ENCODE peak calls at places on chromosome 5, in six cellular contexts. One of them, this sample, is unnamed.

GRCh38 chr5:1753490-1753889 is 46.1 kb downstream of the MRPL36 start:
- DNase-seq in K562: no peak
- DNase-seq in HCT116: no peak
- DNase-seq in HepG2: no peak
- DNase-seq in GM12878: no peak
- DNase-seq in H1: no peak
- DNase-seq in this sample: no peak

GRCh38 chr5:150339165-150339564 is 18.3 kb upstream of the TCOF1 start:
- DNase-seq in K562: no peak
- DNase-seq in HCT116: no peak
- DNase-seq in HepG2: no peak
- DNase-seq in GM12878: no peak
- DNase-seq in H1: no peak
- DNase-seq in this sample: no peak

GRCh38 chr5:150255659-150256415 is 33.7 kb downstream of the CAMK2A start:
- DNase-seq in K562: no peak
- DNase-seq in HCT116: no peak
- DNase-seq in HepG2: peak; percentile 64
- DNase-seq in GM12878: no peak
- DNase-seq in H1: no peak
- DNase-seq in this sample: no peak

GRCh38 chr5:56459978-56460377 is 226.8 kb upstream of the ANKRD55 start:
- DNase-seq in K562: no peak
- DNase-seq in HCT116: no peak
- DNase-seq in HepG2: no peak
- DNase-seq in GM12878: no peak
- DNase-seq in H1: no peak
- DNase-seq in this sample: no peak

GRCh38 chr5:73214921-73215490 is 42.0 kb downstream of the TMEM174 start:
- DNase-seq in K562: no peak
- DNase-seq in HCT116: no peak
- DNase-seq in HepG2: no peak
- DNase-seq in GM12878: no peak
- DNase-seq in H1: no peak
- DNase-seq in this sample: no peak

GRCh38 chr5:150129813-150130492 is 25.7 kb downstream of the PDGFRB start:
- DNase-seq in K562: peak; percentile 82
- DNase-seq in HCT116: peak; percentile 43
- DNase-seq in HepG2: peak; percentile 67
- DNase-seq in GM12878: no peak
- DNase-seq in H1: no peak
- DNase-seq in this sample: no peak

GRCh38 chr5:138444774-138445546 is 6.1 kb downstream of the REEP2 start:
- DNase-seq in K562: no peak
- DNase-seq in HCT116: no peak
- DNase-seq in HepG2: no peak
- DNase-seq in GM12878: no peak
- DNase-seq in H1: no peak
- DNase-seq in this sample: no peak

GRCh38 chr5:103910002-103910401 is 347.4 kb upstream of the NUDT12 start:
- DNase-seq in K562: no peak
- DNase-seq in HCT116: no peak
- DNase-seq in HepG2: no peak
- DNase-seq in GM12878: no peak
- DNase-seq in H1: no peak
- DNase-seq in this sample: no peak

GRCh38 chr5:139611703-139612584 is 36.2 kb upstream of the CXXC5 start:
- DNase-seq in K562: no peak
- DNase-seq in HCT116: no peak
- DNase-seq in HepG2: no peak
- DNase-seq in GM12878: no peak
- DNase-seq in H1: no peak
- DNase-seq in this sample: no peak

GRCh38 chr5:179755022-179755421 is 22.4 kb downstream of the MAML1 start:
- DNase-seq in K562: peak; percentile 23
- DNase-seq in HCT116: no peak
- DNase-seq in HepG2: peak; percentile 84
- DNase-seq in GM12878: no peak
- DNase-seq in H1: no peak
- DNase-seq in this sample: peak; percentile 32

GRCh38 chr5:84274585-84275468 is 109.9 kb downstream of the EDIL3 start:
- DNase-seq in K562: peak; percentile 2
- DNase-seq in HCT116: peak; percentile 26
- DNase-seq in HepG2: peak; percentile 9
- DNase-seq in GM12878: no peak
- DNase-seq in H1: no peak
- DNase-seq in this sample: no peak

GRCh38 chr5:78716221-78716620 is 67.6 kb upstream of the LHFPL2 start:
- DNase-seq in K562: no peak
- DNase-seq in HCT116: no peak
- DNase-seq in HepG2: no peak
- DNase-seq in GM12878: no peak
- DNase-seq in H1: no peak
- DNase-seq in this sample: no peak

GRCh38 chr5:158857376-158857775 is 242.3 kb downstream of the EBF1 start:
- DNase-seq in K562: no peak
- DNase-seq in HCT116: no peak
- DNase-seq in HepG2: no peak
- DNase-seq in GM12878: no peak
- DNase-seq in H1: no peak
- DNase-seq in this sample: no peak

GRCh38 chr5:145830594-145830993 is 4.5 kb downstream of the PRELID2 start:
- DNase-seq in K562: no peak
- DNase-seq in HCT116: no peak
- DNase-seq in HepG2: peak; percentile 49
- DNase-seq in GM12878: no peak
- DNase-seq in H1: no peak
- DNase-seq in this sample: no peak

GRCh38 chr5:126645132-126645531 is 44.4 kb downstream of the PHAX start:
- DNase-seq in K562: no peak
- DNase-seq in HCT116: no peak
- DNase-seq in HepG2: no peak
- DNase-seq in GM12878: no peak
- DNase-seq in H1: no peak
- DNase-seq in this sample: no peak

GRCh38 chr5:123180178-123180577 is 91.1 kb downstream of the PRDM6 start:
- DNase-seq in K562: no peak
- DNase-seq in HCT116: no peak
- DNase-seq in HepG2: no peak
- DNase-seq in GM12878: no peak
- DNase-seq in H1: no peak
- DNase-seq in this sample: no peak

GRCh38 chr5:61802456-61802855 is 470.4 kb downstream of the ZSWIM6 start:
- DNase-seq in K562: no peak
- DNase-seq in HCT116: no peak
- DNase-seq in HepG2: no peak
- DNase-seq in GM12878: no peak
- DNase-seq in H1: no peak
- DNase-seq in this sample: no peak

GRCh38 chr5:1341863-1342262 is 3.0 kb downstream of the CLPTM1L start:
- DNase-seq in K562: no peak
- DNase-seq in HCT116: no peak
- DNase-seq in HepG2: no peak
- DNase-seq in GM12878: no peak
- DNase-seq in H1: no peak
- DNase-seq in this sample: no peak

GRCh38 chr5:149860801-149861322 is 83.7 kb downstream of the PDE6A start:
- DNase-seq in K562: no peak
- DNase-seq in HCT116: no peak
- DNase-seq in HepG2: no peak
- DNase-seq in GM12878: peak; percentile 33
- DNase-seq in H1: peak; percentile 34
- DNase-seq in this sample: no peak

GRCh38 chr5:14665949-14666741 is 1.6 kb downstream of the OTULIN start:
- DNase-seq in K562: peak; percentile 64
- DNase-seq in HCT116: no peak
- DNase-seq in HepG2: peak; percentile 41
- DNase-seq in GM12878: no peak
- DNase-seq in H1: no peak
- DNase-seq in this sample: no peak

GRCh38 chr5:112614986-112615385 is 122.7 kb upstream of the APC start:
- DNase-seq in K562: no peak
- DNase-seq in HCT116: no peak
- DNase-seq in HepG2: no peak
- DNase-seq in GM12878: no peak
- DNase-seq in H1: no peak
- DNase-seq in this sample: no peak

GRCh38 chr5:169577966-169578365 is 5.6 kb upstream of the SPDL1 start:
- DNase-seq in K562: no peak
- DNase-seq in HCT116: no peak
- DNase-seq in HepG2: no peak
- DNase-seq in GM12878: no peak
- DNase-seq in H1: no peak
- DNase-seq in this sample: no peak

GRCh38 chr5:132491368-132492364 is 1.1 kb upstream of the IRF1 start:
- DNase-seq in K562: no peak
- DNase-seq in HCT116: no peak
- DNase-seq in HepG2: no peak
- DNase-seq in GM12878: no peak
- DNase-seq in H1: no peak
- DNase-seq in this sample: no peak

GRCh38 chr5:131810510-131811249 is 13.9 kb upstream of the FNIP1 start:
- DNase-seq in K562: peak; percentile 33
- DNase-seq in HCT116: peak; percentile 29
- DNase-seq in HepG2: peak; percentile 16
- DNase-seq in GM12878: no peak
- DNase-seq in H1: no peak
- DNase-seq in this sample: no peak

DNA sequence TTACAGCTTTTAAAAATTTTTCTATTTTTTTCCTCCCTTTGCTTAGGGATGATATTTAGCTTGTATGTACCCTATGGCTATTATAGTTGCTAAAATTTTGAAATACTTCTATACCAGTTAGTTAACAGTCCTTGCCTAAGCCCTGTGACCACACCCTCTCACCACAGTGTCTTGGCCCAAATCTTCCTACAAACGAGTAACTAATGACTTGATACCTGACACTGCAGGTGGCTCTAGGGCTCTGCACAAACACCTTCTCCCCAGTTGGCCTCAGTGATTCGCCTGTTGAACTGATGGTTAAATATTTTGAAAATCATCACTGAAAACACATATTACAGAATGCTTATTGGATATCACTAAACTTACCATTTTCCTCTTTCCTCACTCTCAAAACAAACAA is 449.6 kb upstream of the CHD1 start:
- DNase-seq in K562: no peak
- DNase-seq in HCT116: no peak
- DNase-seq in HepG2: no peak
- DNase-seq in GM12878: no peak
- DNase-seq in H1: no peak
- DNase-seq in this sample: no peak
- TF ChIP-seq ZNF274 in K562: no peak
- TF ChIP-seq ZNF274 in HCT116: no peak
- TF ChIP-seq ZNF274 in HepG2: no peak
- TF ChIP-seq ZNF274 in GM12878: no peak
- TF ChIP-seq ZNF274 in H1: no peak
- TF ChIP-seq ZNF274 in this sample: no peak

DNA sequence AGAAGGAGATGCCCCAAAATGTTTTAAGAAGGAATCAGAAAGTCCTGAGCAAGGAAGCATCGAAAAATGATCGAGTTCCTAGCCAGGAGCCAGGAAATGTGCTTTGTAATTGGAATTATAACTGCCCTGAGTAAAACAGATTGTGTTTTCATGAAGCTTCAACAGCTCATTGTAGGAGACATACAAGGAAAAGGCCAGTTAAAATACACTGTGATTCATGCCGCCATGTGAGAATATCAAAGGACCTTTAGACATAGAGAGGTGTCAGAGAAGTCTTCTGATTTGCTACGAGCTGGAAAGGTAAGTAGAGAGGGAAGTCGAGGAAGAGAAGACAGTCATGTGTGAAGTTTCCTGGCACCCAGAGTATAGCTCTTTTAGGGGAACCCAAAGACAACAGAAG is 60.9 kb downstream of the NR3C1 start:
- DNase-seq in K562: no peak
- DNase-seq in HCT116: no peak
- DNase-seq in HepG2: no peak
- DNase-seq in GM12878: no peak
- DNase-seq in H1: no peak
- DNase-seq in this sample: no peak
- H3K4me1 ChIP-seq in K562: no peaks in the 10 kb centered on the region
- H3K4me1 ChIP-seq in HCT116: no peaks in the 10 kb centered on the region
- H3K4me1 ChIP-seq in HepG2: peaks cover 11% of the 10 kb centered on the region
- H3K4me1 ChIP-seq in GM12878: peaks cover 10% of the 10 kb centered on the region
- H3K4me1 ChIP-seq in H1: no peaks in the 10 kb centered on the region
- H3K4me1 ChIP-seq in this sample: no peaks in the 10 kb centered on the region

GRCh38 chr5:32390819-32391591 is 53.5 kb downstream of the ZFR start:
- DNase-seq in K562: peak; percentile 55
- DNase-seq in HCT116: peak; percentile 7
- DNase-seq in HepG2: peak; percentile 74
- DNase-seq in GM12878: no peak
- DNase-seq in H1: no peak
- DNase-seq in this sample: no peak
- TF ChIP-seq ZNF274 in K562: no peak
- TF ChIP-seq ZNF274 in HCT116: no peak
- TF ChIP-seq ZNF274 in HepG2: no peak
- TF ChIP-seq ZNF274 in GM12878: no peak
- TF ChIP-seq ZNF274 in H1: no peak
- TF ChIP-seq ZNF274 in this sample: no peak

DNA sequence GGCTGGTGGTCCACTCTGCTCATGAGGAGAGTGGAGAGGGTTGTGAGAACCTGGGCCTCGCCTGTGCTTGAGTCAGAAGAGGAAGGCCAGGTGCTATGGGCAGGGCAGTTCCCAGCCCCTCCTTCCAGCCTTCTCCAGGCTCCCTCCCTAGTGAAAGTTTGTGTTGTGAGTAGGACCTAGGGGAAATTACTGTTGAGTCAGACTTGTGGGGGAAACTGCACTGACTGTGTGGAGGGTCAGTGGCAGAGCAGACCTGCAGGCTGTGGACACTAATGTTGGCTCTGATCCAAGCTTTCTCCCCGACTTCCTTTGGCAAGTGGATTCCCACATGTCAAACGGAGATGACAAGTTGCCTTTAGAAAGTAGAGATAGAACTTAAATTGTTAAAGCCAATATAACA is 102.6 kb downstream of the ARHGAP26 start:
- DNase-seq in K562: no peak
- DNase-seq in HCT116: peak; percentile 42
- DNase-seq in HepG2: no peak
- DNase-seq in GM12878: no peak
- DNase-seq in H1: no peak
- DNase-seq in this sample: no peak
- H3K4me1 ChIP-seq in K562: no peaks in the 10 kb centered on the region
- H3K4me1 ChIP-seq in HCT116: peaks cover 54% of the 10 kb centered on the region
- H3K4me1 ChIP-seq in HepG2: peaks cover 62% of the 10 kb centered on the region
- H3K4me1 ChIP-seq in GM12878: no peaks in the 10 kb centered on the region
- H3K4me1 ChIP-seq in H1: peaks cover 3% of the 10 kb centered on the region
- H3K4me1 ChIP-seq in this sample: no peaks in the 10 kb centered on the region

This sample was measured in NT2/D1.